ENCODE peak calls at places on chromosomes 3 and 15, in eight cellular contexts. One of them, this sample, is unnamed.

GRCh38 chr15:65416845-65417416 is 5.8 kb downstream of the IGDCC4 start:
- DNase-seq in endothelial cell: no peak
- DNase-seq in smooth muscle cell of the brain vasculature: no peak
- DNase-seq in activated T-helper 1 cell treated with Interleukin-2 at 50 U/mL for 16 hours: no peak
- DNase-seq in hippocampal formation: no peak
- DNase-seq in stimulated activated CD8-positive, alpha-beta memory T cell treated with anti-CD3 and anti-CD28 coated beads, Interleukin-7, amount 100 ng/mL, for 1 hour: no peak
- DNase-seq in RWPE1: no peak
- DNase-seq in mesothelial cell of epicardium: no peak
- DNase-seq in this sample: no peak

GRCh38 chr15:56672721-56673120 is 60.6 kb downstream of the ZNF280D start:
- DNase-seq in endothelial cell: no peak
- DNase-seq in smooth muscle cell of the brain vasculature: no peak
- DNase-seq in activated T-helper 1 cell treated with Interleukin-2 at 50 U/mL for 16 hours: no peak
- DNase-seq in hippocampal formation: no peak
- DNase-seq in stimulated activated CD8-positive, alpha-beta memory T cell treated with anti-CD3 and anti-CD28 coated beads, Interleukin-7, amount 100 ng/mL, for 1 hour: no peak
- DNase-seq in RWPE1: no peak
- DNase-seq in mesothelial cell of epicardium: no peak
- DNase-seq in this sample: no peak

GRCh38 chr3:187746479-187747335 is 1.4 kb upstream of the BCL6 start:
- DNase-seq in endothelial cell: no peak
- DNase-seq in smooth muscle cell of the brain vasculature: no peak
- DNase-seq in activated T-helper 1 cell treated with Interleukin-2 at 50 U/mL for 16 hours: no peak
- DNase-seq in hippocampal formation: peak
- DNase-seq in stimulated activated CD8-positive, alpha-beta memory T cell treated with anti-CD3 and anti-CD28 coated beads, Interleukin-7, amount 100 ng/mL, for 1 hour: no peak
- DNase-seq in RWPE1: no peak
- DNase-seq in mesothelial cell of epicardium: no peak
- DNase-seq in this sample: no peak

GRCh38 chr3:6354653-6355052 is 506.3 kb upstream of the GRM7 start:
- DNase-seq in endothelial cell: no peak
- DNase-seq in smooth muscle cell of the brain vasculature: no peak
- DNase-seq in activated T-helper 1 cell treated with Interleukin-2 at 50 U/mL for 16 hours: no peak
- DNase-seq in hippocampal formation: no peak
- DNase-seq in stimulated activated CD8-positive, alpha-beta memory T cell treated with anti-CD3 and anti-CD28 coated beads, Interleukin-7, amount 100 ng/mL, for 1 hour: no peak
- DNase-seq in RWPE1: no peak
- DNase-seq in mesothelial cell of epicardium: no peak
- DNase-seq in this sample: no peak

GRCh38 chr3:127822836-127823589 is 698 bp upstream of the MGLL start:
- DNase-seq in endothelial cell: peak
- DNase-seq in smooth muscle cell of the brain vasculature: no peak
- DNase-seq in activated T-helper 1 cell treated with Interleukin-2 at 50 U/mL for 16 hours: no peak
- DNase-seq in hippocampal formation: no peak
- DNase-seq in stimulated activated CD8-positive, alpha-beta memory T cell treated with anti-CD3 and anti-CD28 coated beads, Interleukin-7, amount 100 ng/mL, for 1 hour: no peak
- DNase-seq in RWPE1: no peak
- DNase-seq in mesothelial cell of epicardium: no peak
- DNase-seq in this sample: no peak

GRCh38 chr3:50708620-50709019 is 33.9 kb downstream of the DOCK3 start:
- DNase-seq in endothelial cell: no peak
- DNase-seq in smooth muscle cell of the brain vasculature: no peak
- DNase-seq in activated T-helper 1 cell treated with Interleukin-2 at 50 U/mL for 16 hours: no peak
- DNase-seq in hippocampal formation: no peak
- DNase-seq in stimulated activated CD8-positive, alpha-beta memory T cell treated with anti-CD3 and anti-CD28 coated beads, Interleukin-7, amount 100 ng/mL, for 1 hour: peak
- DNase-seq in RWPE1: no peak
- DNase-seq in mesothelial cell of epicardium: peak
- DNase-seq in this sample: no peak

GRCh38 chr15:63436872-63437375 is 55.3 kb upstream of the CA12 start:
- DNase-seq in endothelial cell: no peak
- DNase-seq in smooth muscle cell of the brain vasculature: peak
- DNase-seq in activated T-helper 1 cell treated with Interleukin-2 at 50 U/mL for 16 hours: peak
- DNase-seq in hippocampal formation: peak
- DNase-seq in stimulated activated CD8-positive, alpha-beta memory T cell treated with anti-CD3 and anti-CD28 coated beads, Interleukin-7, amount 100 ng/mL, for 1 hour: peak
- DNase-seq in RWPE1: no peak
- DNase-seq in mesothelial cell of epicardium: peak
- DNase-seq in this sample: no peak

GRCh38 chr3:141830508-141830907 is 45.9 kb upstream of the ATP1B3 start:
- DNase-seq in endothelial cell: no peak
- DNase-seq in smooth muscle cell of the brain vasculature: no peak
- DNase-seq in activated T-helper 1 cell treated with Interleukin-2 at 50 U/mL for 16 hours: no peak
- DNase-seq in hippocampal formation: no peak
- DNase-seq in stimulated activated CD8-positive, alpha-beta memory T cell treated with anti-CD3 and anti-CD28 coated beads, Interleukin-7, amount 100 ng/mL, for 1 hour: no peak
- DNase-seq in RWPE1: peak
- DNase-seq in mesothelial cell of epicardium: no peak
- DNase-seq in this sample: no peak

GRCh38 chr3:128922804-128923459 is 43.5 kb downstream of the ACAD9 start:
- DNase-seq in endothelial cell: no peak
- DNase-seq in smooth muscle cell of the brain vasculature: no peak
- DNase-seq in activated T-helper 1 cell treated with Interleukin-2 at 50 U/mL for 16 hours: peak
- DNase-seq in hippocampal formation: no peak
- DNase-seq in stimulated activated CD8-positive, alpha-beta memory T cell treated with anti-CD3 and anti-CD28 coated beads, Interleukin-7, amount 100 ng/mL, for 1 hour: peak
- DNase-seq in RWPE1: no peak
- DNase-seq in mesothelial cell of epicardium: no peak
- DNase-seq in this sample: no peak

GRCh38 chr15:31955734-31956133 is 74.6 kb upstream of the CHRNA7 start:
- DNase-seq in endothelial cell: no peak
- DNase-seq in smooth muscle cell of the brain vasculature: no peak
- DNase-seq in activated T-helper 1 cell treated with Interleukin-2 at 50 U/mL for 16 hours: no peak
- DNase-seq in hippocampal formation: no peak
- DNase-seq in stimulated activated CD8-positive, alpha-beta memory T cell treated with anti-CD3 and anti-CD28 coated beads, Interleukin-7, amount 100 ng/mL, for 1 hour: no peak
- DNase-seq in RWPE1: no peak
- DNase-seq in mesothelial cell of epicardium: no peak
- DNase-seq in this sample: no peak

GRCh38 chr3:160210799-160211221 is 14.4 kb upstream of the C3orf80 start:
- DNase-seq in endothelial cell: no peak
- DNase-seq in smooth muscle cell of the brain vasculature: no peak
- DNase-seq in activated T-helper 1 cell treated with Interleukin-2 at 50 U/mL for 16 hours: no peak
- DNase-seq in hippocampal formation: no peak
- DNase-seq in stimulated activated CD8-positive, alpha-beta memory T cell treated with anti-CD3 and anti-CD28 coated beads, Interleukin-7, amount 100 ng/mL, for 1 hour: no peak
- DNase-seq in RWPE1: peak
- DNase-seq in mesothelial cell of epicardium: no peak
- DNase-seq in this sample: no peak

GRCh38 chr3:56858331-56858730 is 56.6 kb upstream of the ARHGEF3 start:
- DNase-seq in endothelial cell: no peak
- DNase-seq in smooth muscle cell of the brain vasculature: no peak
- DNase-seq in activated T-helper 1 cell treated with Interleukin-2 at 50 U/mL for 16 hours: no peak
- DNase-seq in hippocampal formation: peak
- DNase-seq in stimulated activated CD8-positive, alpha-beta memory T cell treated with anti-CD3 and anti-CD28 coated beads, Interleukin-7, amount 100 ng/mL, for 1 hour: no peak
- DNase-seq in RWPE1: no peak
- DNase-seq in mesothelial cell of epicardium: no peak
- DNase-seq in this sample: no peak